ENCODE peak calls at places on chromosome 12, in eight cellular contexts. B, G, Q, Z, W, A, R and L are unnamed samples.

GRCh38 chr12:54207539-54208267 is 18.9 kb upstream of the SMUG1 start:
- DNase-seq in B (peak), G (peak), Q (peak), Z (peak), W (no peak), A (peak), R (peak), L (peak)

GRCh38 chr12:123860369-123860768 is 98.3 kb downstream of the DNAH10 start:
- DNase-seq in B (no peak), G (no peak), Q (no peak), Z (no peak), W (no peak), A (no peak), R (no peak), L (no peak)

GRCh38 chr12:47789712-47790489 is 16.9 kb downstream of the SLC48A1 start:
- DNase-seq in B (no peak), G (no peak), Q (no peak), Z (no peak), W (no peak), A (no peak), R (no peak), L (no peak)

GRCh38 chr12:114976361-114976760 is 292.4 kb upstream of the TBX3 start:
- DNase-seq in B (no peak), G (no peak), Q (no peak), Z (no peak), W (no peak), A (no peak), R (no peak), L (peak)

GRCh38 chr12:87661770-87662402 is 367.3 kb downstream of the C12orf50 start:
- DNase-seq in B (no peak), G (no peak), Q (no peak), Z (no peak), W (no peak), A (no peak), R (no peak), L (no peak)

GRCh38 chr12:76275511-76276093 is 72.6 kb downstream of the BBS10 start:
- DNase-seq in B (no peak), G (no peak), Q (no peak), Z (no peak), W (no peak), A (no peak), R (no peak), L (no peak)

GRCh38 chr12:100794441-100795192 is at the start of gene ANO4:
- DNase-seq in B (peak), G (no peak), Q (no peak), Z (no peak), W (peak), A (no peak), R (no peak), L (no peak)

GRCh38 chr12:12720637-12721250 is 3.6 kb downstream of the CDKN1B start:
- DNase-seq in B (no peak), G (no peak), Q (peak), Z (no peak), W (no peak), A (no peak), R (no peak), L (no peak)

GRCh38 chr12:128298091-128298490 is 31.1 kb downstream of the TMEM132C start:
- DNase-seq in B (no peak), G (no peak), Q (no peak), Z (no peak), W (no peak), A (no peak), R (no peak), L (no peak)

GRCh38 chr12:45343269-45344051 is 127.6 kb downstream of the ANO6 start:
- DNase-seq in B (no peak), G (no peak), Q (no peak), Z (no peak), W (no peak), A (no peak), R (no peak), L (peak)

GRCh38 chr12:15532364-15532977 is 210.2 kb downstream of the PTPRO start:
- DNase-seq in B (peak), G (peak), Q (peak), Z (peak), W (peak), A (peak), R (no peak), L (peak)

GRCh38 chr12:91604897-91605296 is 422.3 kb upstream of the DCN start:
- DNase-seq in B (no peak), G (no peak), Q (no peak), Z (no peak), W (no peak), A (no peak), R (no peak), L (no peak)

GRCh38 chr12:108799528-108800243 is 57.7 kb downstream of the SSH1 start:
- DNase-seq in B (no peak), G (no peak), Q (no peak), Z (no peak), W (no peak), A (no peak), R (no peak), L (no peak)

GRCh38 chr12:58787021-58787760 is 133.1 kb downstream of the LRIG3 start:
- DNase-seq in B (no peak), G (no peak), Q (no peak), Z (no peak), W (no peak), A (no peak), R (no peak), L (no peak)

GRCh38 chr12:91074851-91075250 is 17.0 kb upstream of the KERA start:
- DNase-seq in B (no peak), G (no peak), Q (no peak), Z (no peak), W (no peak), A (no peak), R (no peak), L (no peak)

GRCh38 chr12:2581293-2582045 is 213.3 kb upstream of the FKBP4 start:
- DNase-seq in B (no peak), G (no peak), Q (no peak), Z (no peak), W (no peak), A (no peak), R (no peak), L (no peak)

GRCh38 chr12:104741072-104741471 is 217.0 kb downstream of the SLC41A2 start:
- DNase-seq in B (no peak), G (no peak), Q (no peak), Z (no peak), W (no peak), A (no peak), R (no peak), L (peak)

GRCh38 chr12:28024231-28024995 is 51.9 kb upstream of the PTHLH start:
- DNase-seq in B (no peak), G (no peak), Q (no peak), Z (no peak), W (no peak), A (no peak), R (no peak), L (peak)